ENCODE peak calls at places on chromosomes 1 and 21, in six cellular contexts. D is memory B cell, C is NCI-H1417 treated with DMSO at 0.1 percent for 48 hours, W is left ventricle myocardium superior, K is GM13977, I is activated T-cell treated with anti-CD3 and anti-CD28 coated beads for 48 hours. V is an unnamed sample.

GRCh38 chr1:224623310-224623714 is 7.2 kb downstream of the CNIH3 start:
- DNase-seq in D (no peak), C (no peak), W (no peak), K (no peak), I (no peak), V (no peak)

GRCh38 chr1:25565188-25565591 is 21.8 kb downstream of the LDLRAP1 start:
- DNase-seq in D (no peak), C (no peak), W (no peak), K (no peak), I (no peak), V (no peak)

GRCh38 chr1:36609241-36610027 is 126.7 kb upstream of the CSF3R start:
- DNase-seq in D (peak), C (no peak), W (no peak), K (peak), I (peak), V (no peak)

GRCh38 chr1:68973459-68974244 is 476.8 kb upstream of the DEPDC1 start:
- DNase-seq in D (no peak), C (no peak), W (no peak), K (no peak), I (no peak), V (no peak)

GRCh38 chr21:30408782-30409494 is 13.1 kb downstream of the KRTAP13-1 start:
- DNase-seq in D (no peak), C (no peak), W (peak), K (no peak), I (no peak), V (no peak)

GRCh38 chr1:167171286-167171929 is 49.3 kb upstream of the POU2F1 start:
- DNase-seq in D (no peak), C (no peak), W (no peak), K (no peak), I (no peak), V (no peak)

GRCh38 chr21:44423312-44423821 is 31.9 kb upstream of the LRRC3 start:
- DNase-seq in D (no peak), C (no peak), W (no peak), K (no peak), I (no peak), V (no peak)

GRCh38 chr21:34890724-34891609 is 158.1 kb downstream of the RUNX1 start:
- DNase-seq in D (peak), C (no peak), W (peak), K (no peak), I (no peak), V (no peak)

GRCh38 chr21:28150021-28150420 is 842.7 kb downstream of the LTN1 start:
- DNase-seq in D (no peak), C (no peak), W (no peak), K (no peak), I (no peak), V (no peak)

GRCh38 chr1:92784051-92784638 is 763 bp downstream of the EVI5 start:
- DNase-seq in D (peak), C (no peak), W (no peak), K (peak), I (peak), V (peak)

GRCh38 chr1:20440785-20441200 is 45.2 kb downstream of the CAMK2N1 start:
- DNase-seq in D (no peak), C (no peak), W (no peak), K (peak), I (peak), V (peak)

GRCh38 chr1:223339861-223340260 is 24.1 kb downstream of the SUSD4 start:
- DNase-seq in D (no peak), C (no peak), W (no peak), K (no peak), I (no peak), V (no peak)

GRCh38 chr1:68347415-68347814 is 102.3 kb downstream of the RPE65 start:
- DNase-seq in D (no peak), C (no peak), W (peak), K (peak), I (no peak), V (peak)

GRCh38 chr1:63148825-63149645 is 173.3 kb upstream of the FOXD3 start:
- DNase-seq in D (no peak), C (no peak), W (no peak), K (peak), I (no peak), V (no peak)

GRCh38 chr1:178169649-178170048 is 75.7 kb downstream of the RASAL2 start:
- DNase-seq in D (no peak), C (no peak), W (no peak), K (no peak), I (no peak), V (no peak)

GRCh38 chr1:52059888-52060287 is 3.8 kb downstream of the BTF3L4 start:
- DNase-seq in D (no peak), C (no peak), W (no peak), K (no peak), I (no peak), V (no peak)

GRCh38 chr1:169427081-169427611 is at the start of gene CCDC181:
- DNase-seq in D (peak), C (peak), W (peak), K (peak), I (peak), V (peak)

GRCh38 chr1:21139601-21140000 is 37.1 kb downstream of the EIF4G3 start:
- DNase-seq in D (no peak), C (peak), W (peak), K (no peak), I (no peak), V (no peak)

GRCh38 chr21:17819878-17820232 is 699 bp upstream of the C21orf91 start:
- DNase-seq in D (no peak), C (peak), W (no peak), K (peak), I (no peak), V (no peak)

GRCh38 chr1:22582670-22583635 is 19.7 kb downstream of the EPHA8 start:
- DNase-seq in D (no peak), C (peak), W (peak), K (no peak), I (no peak), V (no peak)

GRCh38 chr1:170176772-170177171 is 31.0 kb downstream of the NTMT2 start:
- DNase-seq in D (no peak), C (no peak), W (no peak), K (no peak), I (no peak), V (no peak)

GRCh38 chr1:45545019-45545493 is 5.6 kb upstream of the AKR1A1 start:
- DNase-seq in D (no peak), C (no peak), W (no peak), K (peak), I (no peak), V (no peak)

GRCh38 chr1:32998009-32998555 is 33.5 kb upstream of the RNF19B start:
- DNase-seq in D (no peak), C (no peak), W (no peak), K (no peak), I (no peak), V (no peak)

GRCh38 chr1:31860576-31860975 is 44.8 kb upstream of the SPOCD1 start:
- DNase-seq in D (no peak), C (no peak), W (no peak), K (no peak), I (no peak), V (no peak)

GRCh38 chr1:45097944-45098343 is 85.9 kb downstream of the UROD start:
- DNase-seq in D (no peak), C (no peak), W (no peak), K (no peak), I (no peak), V (no peak)

GRCh38 chr1:111776397-111776796 is 20.7 kb downstream of the DDX20 start:
- DNase-seq in D (no peak), C (no peak), W (no peak), K (no peak), I (no peak), V (no peak)

GRCh38 chr1:172893146-172893841 is 157.4 kb downstream of the TNFSF18 start:
- DNase-seq in D (no peak), C (no peak), W (peak), K (no peak), I (no peak), V (no peak)

GRCh38 chr1:162904023-162904422 is 43.0 kb upstream of the CCDC190 start:
- DNase-seq in D (no peak), C (no peak), W (no peak), K (no peak), I (no peak), V (no peak)

GRCh38 chr1:40839943-40840335 is 22.2 kb downstream of the CITED4 start:
- DNase-seq in D (no peak), C (no peak), W (peak), K (no peak), I (no peak), V (no peak)

GRCh38 chr1:41650176-41650519 is 165.7 kb upstream of the EDN2 start:
- DNase-seq in D (no peak), C (no peak), W (peak), K (no peak), I (peak), V (no peak)

GRCh38 chr21:39381009-39381408 is 32.1 kb upstream of the HMGN1 start:
- DNase-seq in D (no peak), C (no peak), W (no peak), K (no peak), I (no peak), V (no peak)

GRCh38 chr1:183247931-183248330 is 61.9 kb downstream of the LAMC2 start:
- DNase-seq in D (no peak), C (no peak), W (no peak), K (no peak), I (no peak), V (no peak)

GRCh38 chr1:1304331-1305299 is 3.1 kb downstream of the ACAP3 start:
- DNase-seq in D (no peak), C (no peak), W (peak), K (no peak), I (no peak), V (no peak)

GRCh38 chr1:230326971-230327891 is 98.9 kb downstream of the PGBD5 start:
- DNase-seq in D (no peak), C (no peak), W (peak), K (no peak), I (no peak), V (no peak)

GRCh38 chr1:23573574-23574182 is 14.4 kb upstream of the ID3 start:
- DNase-seq in D (no peak), C (no peak), W (no peak), K (no peak), I (no peak), V (no peak)

GRCh38 chr21:29130234-29130993 is at the start of gene MAP3K7CL:
- DNase-seq in D (no peak), C (no peak), W (peak), K (no peak), I (no peak), V (no peak)

GRCh38 chr1:2786329-2787162 is 14.9 kb downstream of the TTC34 start:
- DNase-seq in D (peak), C (no peak), W (peak), K (peak), I (peak), V (peak)

V was measured in naive B cell.